ENCODE peak calls at places on chromosomes 3 and 15, in seven cellular contexts. S is activated CD4-positive, alpha-beta T cell treated with anti-CD3 and anti-CD28 coated beads for 24 hours; Q is kidney epithelial cell; G is right atrium auricular region; Y is stimulated activated naive CD8-positive, alpha-beta T cell treated with anti-CD3 and anti-CD28 coated beads, Interleukin-15, amount 100 ng/mL, for 72 hours; N is GM20000; F is NCI-H1105. W is an unnamed sample.

GRCh38 chr3:112350181-112350825 is 17.3 kb downstream of the CD200 start:
- DNase-seq in Q (no peak), Y (no peak), G (no peak), N (no peak), F (no peak), S (no peak), W (no peak)

GRCh38 chr15:62824111-62824737 is 218.3 kb upstream of the TPM1 start:
- DNase-seq in Y (no peak), Q (no peak), F (no peak), N (no peak), S (no peak), G (no peak), W (peak; percentile 62)

GRCh38 chr3:146375214-146375613 is 94.1 kb downstream of the PLSCR2 start:
- DNase-seq in G (no peak), Q (no peak), F (no peak), Y (no peak), S (no peak), N (no peak), W (no peak)

GRCh38 chr3:125054436-125055164 is 1.2 kb downstream of the HEG1 start:
- DNase-seq in F (no peak), S (no peak), N (peak; percentile 84), Y (peak; percentile 23), Q (no peak), G (no peak), W (peak; percentile 42)

GRCh38 chr3:53101956-53102355 is 28.3 kb downstream of the RFT1 start:
- DNase-seq in Y (no peak), G (no peak), Q (no peak), N (no peak), F (no peak), S (no peak), W (no peak)

GRCh38 chr3:103365467-103365866 is 930.7 kb downstream of the ZPLD1 start:
- DNase-seq in Y (no peak), S (no peak), F (no peak), N (no peak), Q (no peak), G (no peak), W (no peak)

GRCh38 chr3:98565843-98566242 is 27.6 kb downstream of the CPOX start:
- DNase-seq in F (no peak), Q (no peak), Y (no peak), G (no peak), S (no peak), N (no peak), W (no peak)

GRCh38 chr3:53092942-53093341 is 37.3 kb downstream of the RFT1 start:
- DNase-seq in Q (no peak), Y (no peak), G (no peak), N (no peak), F (no peak), S (no peak), W (no peak)

GRCh38 chr15:100107151-100107550 is 234.6 kb downstream of the ADAMTS17 start:
- DNase-seq in Q (no peak), N (no peak), S (no peak), F (no peak), G (no peak), Y (no peak), W (no peak)

W was measured in brain microvascular endothelial cell.